ENCODE peak calls at places on chromosomes 5 and 9, in eight cellular contexts. One of them, this sample, is unnamed.

GRCh38 chr9:127980056-127980705 is 608 bp downstream of the EEIG1 start:
- DNase-seq in NT2/D1: no peak
- DNase-seq in GM23248: peak
- DNase-seq in GM12891: no peak
- DNase-seq in lower leg skin: no peak
- DNase-seq in left lung: no peak
- DNase-seq in transverse colon: peak
- DNase-seq in activated T-helper 1 cell treated with Interleukin-2 at 50 U/mL for 16 hours: peak
- DNase-seq in this sample: peak

GRCh38 chr5:95219411-95219810 is 65.5 kb downstream of the MCTP1 start:
- DNase-seq in GM12891: no peak
- DNase-seq in activated T-helper 1 cell treated with Interleukin-2 at 50 U/mL for 16 hours: no peak
- DNase-seq in transverse colon: no peak
- DNase-seq in NT2/D1: no peak
- DNase-seq in left lung: no peak
- DNase-seq in lower leg skin: no peak
- DNase-seq in GM23248: no peak
- DNase-seq in this sample: no peak

GRCh38 chr9:83620841-83621636 is 1.9 kb upstream of the IDNK start:
- DNase-seq in transverse colon: peak
- DNase-seq in left lung: no peak
- DNase-seq in GM12891: no peak
- DNase-seq in lower leg skin: no peak
- DNase-seq in NT2/D1: peak
- DNase-seq in GM23248: peak
- DNase-seq in activated T-helper 1 cell treated with Interleukin-2 at 50 U/mL for 16 hours: peak
- DNase-seq in this sample: no peak

GRCh38 chr9:92191801-92192200 is 76.6 kb upstream of the SPTLC1 start:
- DNase-seq in lower leg skin: no peak
- DNase-seq in activated T-helper 1 cell treated with Interleukin-2 at 50 U/mL for 16 hours: no peak
- DNase-seq in NT2/D1: no peak
- DNase-seq in left lung: no peak
- DNase-seq in transverse colon: no peak
- DNase-seq in GM12891: no peak
- DNase-seq in GM23248: peak
- DNase-seq in this sample: no peak

GRCh38 chr5:75049581-75050274 is 2.6 kb downstream of the GCNT4 start:
- DNase-seq in transverse colon: peak
- DNase-seq in lower leg skin: peak
- DNase-seq in GM23248: peak
- DNase-seq in GM12891: no peak
- DNase-seq in NT2/D1: peak
- DNase-seq in activated T-helper 1 cell treated with Interleukin-2 at 50 U/mL for 16 hours: peak
- DNase-seq in left lung: no peak
- DNase-seq in this sample: peak

GRCh38 chr5:69265931-69266330 is 31.2 kb downstream of the CDK7 start:
- DNase-seq in GM12891: no peak
- DNase-seq in activated T-helper 1 cell treated with Interleukin-2 at 50 U/mL for 16 hours: no peak
- DNase-seq in GM23248: peak
- DNase-seq in NT2/D1: no peak
- DNase-seq in transverse colon: no peak
- DNase-seq in left lung: no peak
- DNase-seq in lower leg skin: no peak
- DNase-seq in this sample: no peak

GRCh38 chr5:157362502-157362901 is 96.6 kb downstream of the CYFIP2 start:
- DNase-seq in NT2/D1: no peak
- DNase-seq in lower leg skin: no peak
- DNase-seq in left lung: no peak
- DNase-seq in GM23248: no peak
- DNase-seq in activated T-helper 1 cell treated with Interleukin-2 at 50 U/mL for 16 hours: no peak
- DNase-seq in transverse colon: no peak
- DNase-seq in GM12891: no peak
- DNase-seq in this sample: no peak

GRCh38 chr5:149425729-149426128 is 46.6 kb upstream of the IL17B start:
- DNase-seq in NT2/D1: no peak
- DNase-seq in left lung: no peak
- DNase-seq in GM23248: no peak
- DNase-seq in lower leg skin: no peak
- DNase-seq in activated T-helper 1 cell treated with Interleukin-2 at 50 U/mL for 16 hours: no peak
- DNase-seq in GM12891: no peak
- DNase-seq in transverse colon: no peak
- DNase-seq in this sample: no peak

GRCh38 chr5:132334812-132335211 is 34.7 kb upstream of the SLC22A5 start:
- DNase-seq in transverse colon: no peak
- DNase-seq in left lung: no peak
- DNase-seq in GM23248: no peak
- DNase-seq in lower leg skin: no peak
- DNase-seq in NT2/D1: no peak
- DNase-seq in activated T-helper 1 cell treated with Interleukin-2 at 50 U/mL for 16 hours: no peak
- DNase-seq in GM12891: no peak
- DNase-seq in this sample: no peak

GRCh38 chr9:92295827-92296258 is 2.3 kb upstream of the IARS1 start:
- DNase-seq in lower leg skin: no peak
- DNase-seq in GM23248: no peak
- DNase-seq in left lung: no peak
- DNase-seq in activated T-helper 1 cell treated with Interleukin-2 at 50 U/mL for 16 hours: no peak
- DNase-seq in NT2/D1: no peak
- DNase-seq in GM12891: no peak
- DNase-seq in transverse colon: no peak
- DNase-seq in this sample: no peak

GRCh38 chr5:138615461-138615860 is 40.3 kb upstream of the HSPA9 start:
- DNase-seq in NT2/D1: no peak
- DNase-seq in GM12891: no peak
- DNase-seq in transverse colon: no peak
- DNase-seq in activated T-helper 1 cell treated with Interleukin-2 at 50 U/mL for 16 hours: no peak
- DNase-seq in left lung: no peak
- DNase-seq in lower leg skin: no peak
- DNase-seq in GM23248: no peak
- DNase-seq in this sample: no peak

GRCh38 chr9:133420392-133420827 is 1.8 kb upstream of the ADAMTS13 start:
- DNase-seq in GM23248: no peak
- DNase-seq in lower leg skin: no peak
- DNase-seq in GM12891: no peak
- DNase-seq in NT2/D1: no peak
- DNase-seq in left lung: no peak
- DNase-seq in transverse colon: no peak
- DNase-seq in activated T-helper 1 cell treated with Interleukin-2 at 50 U/mL for 16 hours: no peak
- DNase-seq in this sample: no peak

GRCh38 chr5:3222924-3223323 is 372.7 kb upstream of the IRX1 start:
- DNase-seq in NT2/D1: no peak
- DNase-seq in transverse colon: no peak
- DNase-seq in GM23248: no peak
- DNase-seq in lower leg skin: peak
- DNase-seq in GM12891: no peak
- DNase-seq in left lung: no peak
- DNase-seq in activated T-helper 1 cell treated with Interleukin-2 at 50 U/mL for 16 hours: no peak
- DNase-seq in this sample: no peak

GRCh38 chr5:140632366-140633080 is 452 bp downstream of the CD14 start:
- DNase-seq in GM12891: peak
- DNase-seq in activated T-helper 1 cell treated with Interleukin-2 at 50 U/mL for 16 hours: peak
- DNase-seq in NT2/D1: no peak
- DNase-seq in left lung: peak
- DNase-seq in transverse colon: peak
- DNase-seq in lower leg skin: no peak
- DNase-seq in GM23248: peak
- DNase-seq in this sample: peak

GRCh38 chr9:91101598-91102168 is 260.0 kb downstream of the AUH start:
- DNase-seq in left lung: no peak
- DNase-seq in transverse colon: peak
- DNase-seq in activated T-helper 1 cell treated with Interleukin-2 at 50 U/mL for 16 hours: peak
- DNase-seq in NT2/D1: no peak
- DNase-seq in lower leg skin: no peak
- DNase-seq in GM12891: no peak
- DNase-seq in GM23248: no peak
- DNase-seq in this sample: no peak

GRCh38 chr5:31741496-31741895 is 102.6 kb downstream of the PDZD2 start:
- DNase-seq in transverse colon: no peak
- DNase-seq in activated T-helper 1 cell treated with Interleukin-2 at 50 U/mL for 16 hours: no peak
- DNase-seq in GM12891: no peak
- DNase-seq in left lung: no peak
- DNase-seq in lower leg skin: no peak
- DNase-seq in GM23248: no peak
- DNase-seq in NT2/D1: no peak
- DNase-seq in this sample: no peak

GRCh38 chr5:37940931-37941623 is 101.2 kb upstream of the GDNF start:
- DNase-seq in GM12891: no peak
- DNase-seq in transverse colon: no peak
- DNase-seq in activated T-helper 1 cell treated with Interleukin-2 at 50 U/mL for 16 hours: no peak
- DNase-seq in lower leg skin: no peak
- DNase-seq in left lung: no peak
- DNase-seq in GM23248: peak
- DNase-seq in NT2/D1: no peak
- DNase-seq in this sample: no peak

GRCh38 chr9:105333076-105333475 is 88.6 kb downstream of the SLC44A1 start:
- DNase-seq in activated T-helper 1 cell treated with Interleukin-2 at 50 U/mL for 16 hours: no peak
- DNase-seq in transverse colon: no peak
- DNase-seq in GM23248: peak
- DNase-seq in NT2/D1: no peak
- DNase-seq in GM12891: no peak
- DNase-seq in left lung: no peak
- DNase-seq in lower leg skin: no peak
- DNase-seq in this sample: no peak

GRCh38 chr5:16913840-16914435 is 22.1 kb downstream of the MYO10 start:
- DNase-seq in NT2/D1: no peak
- DNase-seq in GM23248: no peak
- DNase-seq in transverse colon: peak
- DNase-seq in GM12891: no peak
- DNase-seq in left lung: no peak
- DNase-seq in lower leg skin: no peak
- DNase-seq in activated T-helper 1 cell treated with Interleukin-2 at 50 U/mL for 16 hours: no peak
- DNase-seq in this sample: no peak

GRCh38 chr9:4334439-4334838 is 34.6 kb upstream of the GLIS3 start:
- DNase-seq in lower leg skin: no peak
- DNase-seq in left lung: peak
- DNase-seq in NT2/D1: peak
- DNase-seq in GM23248: peak
- DNase-seq in transverse colon: peak
- DNase-seq in activated T-helper 1 cell treated with Interleukin-2 at 50 U/mL for 16 hours: no peak
- DNase-seq in GM12891: no peak
- DNase-seq in this sample: peak

GRCh38 chr9:89149726-89150125 is 28.9 kb downstream of the SHC3 start:
- DNase-seq in GM23248: peak
- DNase-seq in left lung: no peak
- DNase-seq in GM12891: no peak
- DNase-seq in transverse colon: no peak
- DNase-seq in lower leg skin: no peak
- DNase-seq in NT2/D1: no peak
- DNase-seq in activated T-helper 1 cell treated with Interleukin-2 at 50 U/mL for 16 hours: no peak
- DNase-seq in this sample: no peak

GRCh38 chr9:122810306-122810946 is 10.5 kb downstream of the OR1K1 start:
- DNase-seq in transverse colon: peak
- DNase-seq in left lung: peak
- DNase-seq in GM12891: peak
- DNase-seq in GM23248: peak
- DNase-seq in lower leg skin: peak
- DNase-seq in NT2/D1: peak
- DNase-seq in activated T-helper 1 cell treated with Interleukin-2 at 50 U/mL for 16 hours: peak
- DNase-seq in this sample: peak

GRCh38 chr9:91746904-91747303 is 203.1 kb downstream of the ROR2 start:
- DNase-seq in GM12891: no peak
- DNase-seq in GM23248: peak
- DNase-seq in activated T-helper 1 cell treated with Interleukin-2 at 50 U/mL for 16 hours: no peak
- DNase-seq in transverse colon: no peak
- DNase-seq in lower leg skin: no peak
- DNase-seq in NT2/D1: no peak
- DNase-seq in left lung: no peak
- DNase-seq in this sample: no peak

GRCh38 chr5:31197183-31197582 is 3.7 kb downstream of the CDH6 start:
- DNase-seq in lower leg skin: no peak
- DNase-seq in NT2/D1: no peak
- DNase-seq in transverse colon: no peak
- DNase-seq in activated T-helper 1 cell treated with Interleukin-2 at 50 U/mL for 16 hours: no peak
- DNase-seq in left lung: no peak
- DNase-seq in GM23248: peak
- DNase-seq in GM12891: no peak
- DNase-seq in this sample: no peak

GRCh38 chr5:126536874-126537273 is 58.1 kb downstream of the ALDH7A1 start:
- DNase-seq in left lung: no peak
- DNase-seq in NT2/D1: no peak
- DNase-seq in transverse colon: no peak
- DNase-seq in activated T-helper 1 cell treated with Interleukin-2 at 50 U/mL for 16 hours: no peak
- DNase-seq in GM12891: no peak
- DNase-seq in GM23248: no peak
- DNase-seq in lower leg skin: no peak
- DNase-seq in this sample: no peak